ENCODE peak calls at places on chromosomes 13 and 19, in ten cellular contexts. D is NCI-H2081; P is COLO829; S is activated naive CD8-positive, alpha-beta T cell treated with anti-CD3 and anti-CD28 coated beads for 36 hours; Y is A549; A is myocyte; J is stimulated activated CD8-positive, alpha-beta memory T cell treated with anti-CD3 and anti-CD28 coated beads, Interleukin-12 subunit alpha, Interleukin-12 subunit beta, amount 100 ng/mL, for 4 hours; B is omental fat pad; U is pons; N is stimulated activated CD4-positive, alpha-beta T cell treated with anti-CD3 and anti-CD28 coated beads, Interleukin-12 subunit alpha, Interleukin-12 subunit beta, amount 100 ng/mL, for 48 hours. K is an unnamed sample.

GRCh38 chr13:103694471-103694870 is 628.3 kb upstream of the SLC10A2 start:
- DNase-seq in U (no peak), B (no peak), A (no peak), S (no peak), P (no peak), J (no peak), D (no peak), Y (no peak), N (no peak), K (no peak)

GRCh38 chr13:58298556-58299135 is 667.1 kb downstream of the PCDH17 start:
- DNase-seq in D (no peak), B (no peak), U (no peak), N (no peak), Y (no peak), A (no peak), J (no peak), P (no peak), S (no peak), K (no peak)

GRCh38 chr19:46847528-46847927 is 3.1 kb downstream of the AP2S1 start:
- DNase-seq in S (no peak), Y (no peak), J (no peak), N (no peak), D (no peak), U (no peak), A (no peak), P (no peak), B (no peak), K (no peak)

GRCh38 chr19:4867534-4868285 is at the start of gene PLIN3:
- DNase-seq in P (peak), A (peak), U (peak), D (peak), B (peak), J (peak), S (peak), N (peak), Y (peak), K (peak)

GRCh38 chr13:110291286-110291685 is 15.7 kb downstream of the COL4A1 start:
- DNase-seq in P (no peak), U (no peak), Y (no peak), D (no peak), N (no peak), B (no peak), S (no peak), J (no peak), A (no peak), K (no peak)

GRCh38 chr13:100987993-100988392 is 313.4 kb upstream of the TMTC4 start:
- DNase-seq in Y (peak), D (no peak), N (no peak), J (no peak), P (peak), B (no peak), S (no peak), A (peak), U (peak), K (no peak)

GRCh38 chr19:35040826-35041547 is 534 bp upstream of the HPN start:
- DNase-seq in U (peak), N (no peak), J (peak), A (peak), Y (no peak), B (peak), D (no peak), P (peak), S (peak), K (peak)

GRCh38 chr13:80040219-80040976 is 300.5 kb downstream of the SPRY2 start:
- DNase-seq in Y (peak), D (no peak), B (no peak), U (no peak), P (peak), A (peak), S (no peak), N (no peak), J (no peak), K (no peak)

GRCh38 chr13:23610966-23611486 is 40.8 kb downstream of the TNFRSF19 start:
- DNase-seq in N (no peak), P (no peak), D (no peak), Y (no peak), J (no peak), S (no peak), B (no peak), A (peak), U (peak), K (no peak)

GRCh38 chr19:16951529-16951928 is 62.7 kb downstream of the F2RL3 start:
- DNase-seq in D (no peak), Y (no peak), U (no peak), A (no peak), B (no peak), J (no peak), S (no peak), N (no peak), P (no peak), K (no peak)

GRCh38 chr13:111122056-111122455 is 6.9 kb downstream of the ARHGEF7 start:
- DNase-seq in N (no peak), U (no peak), A (peak), Y (no peak), P (no peak), S (no peak), B (no peak), J (no peak), D (peak), K (no peak)

GRCh38 chr19:11324079-11324661 is 15.3 kb downstream of the RAB3D start:
- DNase-seq in Y (peak), N (peak), D (peak), J (no peak), S (peak), B (peak), U (peak), P (peak), A (peak), K (peak)

GRCh38 chr13:30972888-30973377 is 40.5 kb downstream of the TEX26 start:
- DNase-seq in U (no peak), S (no peak), P (no peak), A (no peak), N (no peak), B (no peak), D (no peak), Y (no peak), J (no peak), K (no peak)

GRCh38 chr19:28039677-28040381 is 1173.1 kb downstream of the UQCRFS1 start:
- DNase-seq in N (no peak), D (no peak), A (no peak), B (no peak), P (no peak), U (no peak), Y (no peak), S (no peak), J (no peak), K (no peak)

GRCh38 chr19:33175886-33176669 is 18.1 kb upstream of the LRP3 start:
- DNase-seq in B (no peak), Y (peak), N (peak), S (peak), D (no peak), J (no peak), P (no peak), U (peak), A (peak), K (no peak)

GRCh38 chr19:7454998-7455397 is 33.8 kb downstream of the PEX11G start:
- DNase-seq in S (no peak), D (no peak), A (no peak), N (no peak), J (no peak), B (no peak), U (no peak), P (no peak), Y (no peak), K (no peak)